ENCODE peak calls at places on chromosomes 6 and 20, in eight cellular contexts. D, A, V, W, T, L, H and Z are unnamed samples.
A peak's percentile ranks its signal among the peaks of the same experiment; 100 is the strongest.

GRCh38 chr6:21163110-21163837 is 430.3 kb upstream of the SOX4 start:
- DNase-seq in D (no peak), A (peak; percentile 70), V (no peak), W (no peak), T (peak; percentile 29), L (no peak), H (no peak), Z (peak; percentile 69)

GRCh38 chr20:9490171-9490570 is 24.2 kb upstream of the LAMP5 start:
- DNase-seq in D (no peak), A (no peak), V (no peak), W (no peak), T (no peak), L (no peak), H (no peak), Z (no peak)

GRCh38 chr6:74574794-74575193 is 631.1 kb downstream of the COL12A1 start:
- DNase-seq in D (no peak), A (peak; percentile 60), V (no peak), W (no peak), T (no peak), L (no peak), H (peak; percentile 49), Z (peak; percentile 29)

GRCh38 chr20:37958856-37959255 is 55.9 kb downstream of the VSTM2L start:
- DNase-seq in D (no peak), A (no peak), V (no peak), W (no peak), T (no peak), L (no peak), H (no peak), Z (no peak)

GRCh38 chr20:64164123-64164836 is at the start of gene MYT1:
- DNase-seq in D (no peak), A (no peak), V (no peak), W (no peak), T (no peak), L (no peak), H (no peak), Z (no peak)

GRCh38 chr20:38724603-38725457 is 544 bp downstream of the SLC32A1 start:
- DNase-seq in D (no peak), A (no peak), V (no peak), W (no peak), T (no peak), L (no peak), H (no peak), Z (no peak)

GRCh38 chr20:25629816-25630499 is 6.1 kb upstream of the NANP start:
- DNase-seq in D (no peak), A (peak; percentile 13), V (no peak), W (no peak), T (peak; percentile 75), L (no peak), H (no peak), Z (no peak)

GRCh38 chr6:47371139-47371874 is 61.6 kb upstream of the TNFRSF21 start:
- DNase-seq in D (no peak), A (no peak), V (no peak), W (no peak), T (no peak), L (no peak), H (no peak), Z (no peak)

GRCh38 chr20:57397004-57397692 is 6.0 kb downstream of the RBM38 start:
- DNase-seq in D (no peak), A (no peak), V (no peak), W (no peak), T (no peak), L (no peak), H (no peak), Z (no peak)

GRCh38 chr6:98764378-98764911 is 69.9 kb upstream of the POU3F2 start:
- DNase-seq in D (no peak), A (peak; percentile 6), V (no peak), W (no peak), T (peak; percentile 7), L (no peak), H (peak; percentile 25), Z (peak; percentile 11)

GRCh38 chr6:38443750-38444149 is 196.0 kb downstream of the BTBD9 start:
- DNase-seq in D (no peak), A (peak; percentile 23), V (no peak), W (no peak), T (peak; percentile 2), L (no peak), H (peak; percentile 51), Z (no peak)

GRCh38 chr6:137962725-137963124 is 95.7 kb downstream of the TNFAIP3 start:
- DNase-seq in D (no peak), A (no peak), V (no peak), W (no peak), T (no peak), L (no peak), H (no peak), Z (no peak)

GRCh38 chr6:6783736-6784135 is 195.2 kb downstream of the LY86 start:
- DNase-seq in D (no peak), A (peak; percentile 41), V (no peak), W (no peak), T (no peak), L (no peak), H (peak; percentile 7), Z (no peak)

GRCh38 chr6:119129148-119129967 is 50.9 kb upstream of the FAM184A start:
- DNase-seq in D (peak; percentile 35), A (peak; percentile 77), V (no peak), W (no peak), T (peak; percentile 82), L (no peak), H (peak; percentile 83), Z (peak; percentile 79)

GRCh38 chr20:7723284-7723683 is 217.0 kb downstream of the HAO1 start:
- DNase-seq in D (no peak), A (peak; percentile 43), V (no peak), W (peak; percentile 9), T (no peak), L (no peak), H (peak; percentile 67), Z (peak; percentile 57)

GRCh38 chr6:5630636-5631035 is 369.3 kb downstream of the FARS2 start:
- DNase-seq in D (no peak), A (no peak), V (no peak), W (no peak), T (no peak), L (no peak), H (no peak), Z (no peak)

GRCh38 chr6:104969785-104970581 is 13.1 kb downstream of the LIN28B start:
- DNase-seq in D (no peak), A (peak; percentile 53), V (no peak), W (no peak), T (no peak), L (no peak), H (no peak), Z (peak; percentile 10)

GRCh38 chr6:169933839-169934698 is 182.6 kb downstream of the ERMARD start:
- DNase-seq in D (peak; percentile 77), A (no peak), V (peak; percentile 51), W (peak; percentile 77), T (peak; percentile 2), L (no peak), H (peak; percentile 86), Z (no peak)

GRCh38 chr6:43455034-43455747 is at the start of gene DLK2:
- DNase-seq in D (no peak), A (peak; percentile 33), V (no peak), W (no peak), T (peak; percentile 12), L (no peak), H (no peak), Z (no peak)

GRCh38 chr6:11493979-11494378 is 43.6 kb upstream of the TMEM170B start:
- DNase-seq in D (no peak), A (no peak), V (no peak), W (no peak), T (no peak), L (no peak), H (peak; percentile 15), Z (no peak)

GRCh38 chr20:50788045-50788867 is 6.6 kb upstream of the BCAS4 start:
- DNase-seq in D (peak; percentile 41), A (peak; percentile 87), V (peak; percentile 39), W (no peak), T (peak; percentile 64), L (no peak), H (no peak), Z (peak; percentile 69)

GRCh38 chr20:19757487-19757972 is 528 bp upstream of the RIN2 start:
- DNase-seq in D (peak; percentile 77), A (peak; percentile 81), V (peak; percentile 77), W (peak; percentile 89), T (peak; percentile 84), L (no peak), H (peak; percentile 80), Z (peak; percentile 73)

GRCh38 chr6:112330877-112331260 is 16.3 kb upstream of the RFPL4B start:
- DNase-seq in D (no peak), A (no peak), V (no peak), W (no peak), T (peak; percentile 20), L (no peak), H (no peak), Z (no peak)